ENCODE peak calls at places on chromosomes 16 and 17, in seven cellular contexts. M, A, X, R, S, Z and F are unnamed samples. For H3K4me1, the result is how much of the 10 kb centered on the place peaks cover.

GRCh38 chr17:44249501-44250246 is 18.3 kb downstream of the SLC4A1 start:
- DNase-seq in M (no peak), A (no peak), X (no peak), R (no peak), S (no peak), Z (no peak), F (no peak)

GRCh38 chr17:7705269-7706255 is 560 bp downstream of the EFNB3 start:
- DNase-seq in M (no peak), A (no peak), X (no peak), R (no peak), S (no peak), Z (no peak), F (no peak)

GRCh38 chr16:71254832-71255560 is 24.5 kb upstream of the HYDIN start:
- DNase-seq in M (no peak), A (no peak), X (no peak), R (no peak), S (no peak), Z (no peak), F (no peak)

GRCh38 chr16:12437761-12438440 is 365.8 kb downstream of the CPPED1 start:
- DNase-seq in M (no peak), A (no peak), X (no peak), R (no peak), S (no peak), Z (no peak), F (no peak)

GRCh38 chr16:56451753-56452689 is 667 bp downstream of the OGFOD1 start:
- DNase-seq in M (no peak), A (peak), X (no peak), R (peak), S (peak), Z (no peak), F (peak)

GRCh38 chr16:1029259-1029545 is 43.3 kb upstream of the SSTR5 start:
- DNase-seq in M (no peak), A (no peak), X (no peak), R (no peak), S (no peak), Z (no peak), F (no peak)

GRCh38 chr16:51383909-51384308 is 232.8 kb upstream of the SALL1 start:
- DNase-seq in M (no peak), A (no peak), X (no peak), R (no peak), S (no peak), Z (no peak), F (no peak)

GRCh38 chr16:24876231-24876630 is 30.5 kb downstream of the SLC5A11 start:
- DNase-seq in M (no peak), A (no peak), X (no peak), R (no peak), S (no peak), Z (no peak), F (no peak)

GRCh38 chr17:81558941-81559806 is 7.0 kb upstream of the FAAP100 start:
- DNase-seq in M (no peak), A (no peak), X (no peak), R (no peak), S (no peak), Z (no peak), F (peak)

GRCh38 chr17:6248061-6248460 is 177.9 kb downstream of the WSCD1 start:
- DNase-seq in M (no peak), A (no peak), X (no peak), R (no peak), S (no peak), Z (no peak), F (no peak)

GRCh38 chr16:81401035-81401950 is 43.3 kb upstream of the CMIP start:
- DNase-seq in M (no peak), A (no peak), X (no peak), R (peak), S (no peak), Z (peak), F (peak)

GRCh38 chr17:56835259-56835575 is 1.3 kb downstream of the DGKE start:
- DNase-seq in M (no peak), A (no peak), X (no peak), R (no peak), S (no peak), Z (no peak), F (no peak)

GRCh38 chr17:145671-146541 is 8.5 kb downstream of the SCGB1C2 start:
- DNase-seq in M (no peak), A (no peak), X (no peak), R (no peak), S (peak), Z (peak), F (peak)

GRCh38 chr16:57739756-57740422 is 4.3 kb downstream of the KATNB1 start:
- DNase-seq in M (no peak), A (no peak), X (no peak), R (no peak), S (no peak), Z (no peak), F (peak)

GRCh38 chr17:78381601-78382168 is 3.2 kb downstream of the PGS1 start:
- DNase-seq in M (no peak), A (no peak), X (no peak), R (no peak), S (no peak), Z (no peak), F (peak)

GRCh38 chr17:38464723-38465419 is 36.6 kb downstream of the ARHGAP23 start:
- DNase-seq in M (no peak), A (peak), X (no peak), R (no peak), S (peak), Z (peak), F (peak)

GRCh38 chr17:50890675-50891516 is 24.7 kb upstream of the TOB1 start:
- DNase-seq in M (no peak), A (peak), X (no peak), R (peak), S (no peak), Z (no peak), F (no peak)

GRCh38 chr17:4080686-4081085 is 62.1 kb downstream of the ZZEF1 start:
- DNase-seq in M (no peak), A (no peak), X (no peak), R (no peak), S (no peak), Z (no peak), F (no peak)

GRCh38 chr17:49708515-49709161 is 874 bp upstream of the SLC35B1 start:
- DNase-seq in M (no peak), A (no peak), X (no peak), R (peak), S (no peak), Z (peak), F (no peak)

GRCh38 chr16:17273142-17273561 is 197.6 kb downstream of the XYLT1 start:
- DNase-seq in M (no peak), A (peak), X (no peak), R (peak), S (peak), Z (peak), F (peak)

GRCh38 chr16:2035431-2036199 is 8.9 kb downstream of the NHERF2 start:
- DNase-seq in M (no peak), A (peak), X (no peak), R (peak), S (no peak), Z (no peak), F (peak)

GRCh38 chr17:77696720-77697460 is 261.6 kb upstream of the TNRC6C start:
- DNase-seq in M (no peak), A (peak), X (no peak), R (no peak), S (no peak), Z (peak), F (peak)

GRCh38 chr16:77592021-77592420 is 130.3 kb upstream of the NUDT7 start:
- DNase-seq in M (no peak), A (no peak), X (no peak), R (no peak), S (no peak), Z (no peak), F (no peak)

GRCh38 chr17:652310-652709 is 62.3 kb downstream of the VPS53 start:
- DNase-seq in M (no peak), A (no peak), X (no peak), R (no peak), S (no peak), Z (peak), F (no peak)

GRCh38 chr16:30609928-30610839 is at the start of gene ZNF689:
- DNase-seq in M (peak), A (peak), X (peak), R (peak), S (peak), Z (peak), F (peak)

GRCh38 chr16:1152123-1152638 is 725 bp upstream of the CACNA1H start:
- DNase-seq in M (no peak), A (peak), X (no peak), R (no peak), S (no peak), Z (peak), F (no peak)

GRCh38 chr16:49701867-49702494 is 153.9 kb downstream of the ZNF423 start:
- DNase-seq in M (no peak), A (peak), X (no peak), R (no peak), S (no peak), Z (peak), F (peak)

GRCh38 chr16:12341966-12342365 is 365.4 kb downstream of the SNX29 start:
- DNase-seq in M (no peak), A (no peak), X (no peak), R (peak), S (no peak), Z (no peak), F (no peak)

GRCh38 chr17:78679495-78680395 is 102.3 kb downstream of the CYTH1 start:
- DNase-seq in M (no peak), A (no peak), X (no peak), R (no peak), S (no peak), Z (no peak), F (no peak)

GRCh38 chr16:15526731-15527130 is 92.3 kb downstream of the BMERB1 start:
- DNase-seq in M (no peak), A (no peak), X (no peak), R (no peak), S (no peak), Z (no peak), F (no peak)

GRCh38 chr16:15532825-15533224 is 98.4 kb downstream of the BMERB1 start:
- DNase-seq in M (no peak), A (no peak), X (no peak), R (no peak), S (no peak), Z (no peak), F (no peak)

GRCh38 chr16:15529673-15530072 is 95.3 kb downstream of the BMERB1 start:
- DNase-seq in M (no peak), A (no peak), X (no peak), R (no peak), S (no peak), Z (no peak), F (no peak)

GRCh38 chr16:15533386-15533785 is 99.0 kb downstream of the BMERB1 start:
- DNase-seq in M (no peak), A (no peak), X (no peak), R (no peak), S (no peak), Z (no peak), F (no peak)

DNA sequence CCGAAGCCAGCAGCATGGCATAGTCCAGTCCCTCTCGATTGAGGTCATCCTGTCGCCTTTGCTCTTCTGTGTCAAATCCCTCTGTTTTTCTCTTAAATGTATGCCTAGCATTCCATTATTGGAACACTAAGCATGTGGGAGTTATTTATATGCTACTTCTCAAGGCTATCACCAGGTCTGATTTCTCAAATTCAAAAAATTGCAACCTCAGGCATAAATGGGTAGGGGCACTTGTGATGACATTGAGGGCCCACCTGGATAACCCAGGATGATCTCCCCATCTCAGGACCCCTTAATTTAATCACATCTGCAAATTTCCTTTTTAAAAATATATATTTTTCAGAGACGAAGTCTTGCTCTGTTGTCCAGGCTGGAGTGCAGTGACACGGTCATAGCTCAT is 95.7 kb downstream of the BMERB1 start:
- DNase-seq in M (no peak), A (no peak), X (no peak), R (no peak), S (no peak), Z (no peak), F (no peak)
- H3K4me1 ChIP-seq in M (under half), A (under half), X (under half), R (under half), S (under half), Z (under half), F (under half)

DNA sequence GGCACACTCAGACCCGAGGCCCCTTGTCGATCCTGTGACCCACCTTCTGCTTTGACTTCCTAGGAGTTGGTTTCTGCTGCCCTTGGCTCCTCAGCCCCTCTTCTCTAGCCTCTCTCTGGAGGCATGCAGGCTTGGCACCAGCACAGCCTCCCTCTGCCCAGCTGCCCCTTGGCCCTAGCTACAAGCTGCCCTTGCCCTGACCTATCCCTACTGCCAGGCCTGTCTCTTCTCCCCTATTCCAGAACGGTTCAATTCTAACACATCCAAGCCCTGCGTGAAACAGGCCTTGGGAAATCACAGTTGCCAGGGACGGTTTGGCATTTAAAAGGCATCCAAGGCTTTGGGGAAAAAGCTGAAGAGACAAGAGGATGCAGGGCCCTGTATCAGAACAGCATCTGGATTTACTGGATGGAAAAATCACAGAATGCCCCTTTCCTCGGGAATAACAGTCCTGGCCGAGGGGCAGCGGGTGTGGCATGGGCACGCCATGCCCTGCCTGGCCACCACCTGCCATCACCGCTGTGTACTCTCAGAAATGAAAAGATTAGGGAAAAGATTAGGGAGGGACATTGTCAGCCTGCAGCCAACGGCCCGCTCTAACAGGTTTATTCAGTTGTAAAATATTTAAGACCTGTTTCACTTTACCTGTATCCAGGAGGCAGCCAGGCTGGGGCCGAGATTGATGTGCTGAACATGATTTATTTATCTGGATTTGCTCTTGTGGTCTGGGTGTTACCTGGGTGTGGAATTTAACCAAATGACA is 15.8 kb downstream of the RAI1 start:
- DNase-seq in M (no peak), A (no peak), X (no peak), R (peak), S (no peak), Z (no peak), F (peak)
- H3K4me1 ChIP-seq in M (under half), A (half or more), X (half or more), R (half or more), S (under half), Z (under half), F (half or more)

DNA sequence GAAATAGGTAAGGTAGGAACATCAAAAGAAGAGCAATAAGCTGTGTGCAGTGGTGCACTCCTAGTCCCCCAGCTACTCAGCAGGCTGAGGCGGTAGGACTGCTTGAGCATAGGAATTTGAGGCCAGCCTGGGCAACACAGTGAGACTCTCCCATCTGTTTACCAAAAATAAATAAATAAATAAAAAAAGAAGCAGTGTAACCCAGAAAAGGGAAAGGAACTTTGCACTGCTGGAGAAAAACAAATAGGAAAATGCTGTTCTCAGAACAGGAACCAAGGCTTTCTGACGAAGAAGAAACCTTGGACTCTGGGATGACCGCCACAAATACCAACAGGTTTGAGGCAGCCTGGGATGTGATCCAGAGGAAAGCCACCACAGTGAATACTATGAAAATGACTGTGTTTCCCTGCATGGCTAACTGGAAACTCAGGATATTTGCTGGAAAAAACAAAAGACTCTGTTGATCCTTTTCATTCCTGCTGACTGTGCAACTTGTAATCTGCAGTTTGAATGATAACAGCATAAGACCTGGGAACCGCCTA is 41.2 kb downstream of the TTC19 start:
- DNase-seq in M (no peak), A (peak), X (no peak), R (peak), S (peak), Z (peak), F (peak)
- H3K4me1 ChIP-seq in M (under half), A (under half), X (under half), R (under half), S (under half), Z (under half), F (under half)

DNA sequence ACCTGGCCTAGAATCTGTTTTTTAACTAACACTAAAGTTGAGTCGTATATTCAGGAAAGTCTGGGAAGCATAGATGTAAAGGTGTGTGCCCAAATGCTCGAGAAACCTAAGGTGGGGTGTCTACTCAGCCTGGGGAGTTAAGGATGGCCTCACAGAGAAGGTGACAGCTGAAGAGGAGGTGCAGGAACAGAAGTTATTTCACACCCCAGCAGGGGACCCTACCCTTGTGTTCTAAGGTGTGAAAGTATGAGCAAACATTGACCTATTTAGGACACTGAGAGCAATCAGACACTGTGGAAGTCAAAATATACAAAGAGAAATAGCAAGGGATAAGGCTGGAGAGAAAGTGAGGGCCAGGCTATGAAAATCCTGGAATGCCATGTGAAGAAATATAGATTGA is 49.0 kb upstream of the DHX40 start:
- DNase-seq in M (no peak), A (no peak), X (no peak), R (no peak), S (no peak), Z (no peak), F (no peak)
- H3K4me1 ChIP-seq in M (under half), A (under half), X (under half), R (under half), S (under half), Z (under half), F (under half)

GRCh38 chr16:65481956-65482355 is 360.1 kb upstream of the CDH11 start:
- DNase-seq in M (no peak), A (no peak), X (no peak), R (peak), S (no peak), Z (no peak), F (no peak)

GRCh38 chr16:65476556-65476955 is 354.7 kb upstream of the CDH11 start:
- DNase-seq in M (no peak), A (no peak), X (no peak), R (no peak), S (no peak), Z (no peak), F (no peak)

DNA sequence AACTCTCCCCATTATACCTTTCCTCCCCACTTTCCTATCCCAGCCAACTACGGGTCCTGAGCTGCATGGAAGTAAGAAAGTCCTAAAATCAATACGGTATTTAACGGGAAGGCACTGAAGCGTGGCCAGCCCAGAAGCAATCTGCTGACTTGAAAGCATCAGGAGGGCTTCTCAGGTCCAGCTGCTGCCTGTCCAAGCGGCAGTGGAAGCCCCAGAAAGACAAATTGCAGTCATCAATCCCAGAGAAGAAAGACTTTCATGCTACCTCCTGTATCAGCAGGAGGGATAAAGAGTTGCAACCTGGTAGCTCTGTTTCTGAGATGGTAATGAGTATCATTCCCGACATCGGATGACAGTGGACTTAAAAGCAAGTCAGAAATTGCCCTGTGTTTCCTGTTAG is 358.4 kb upstream of the CDH11 start:
- DNase-seq in M (no peak), A (no peak), X (no peak), R (no peak), S (no peak), Z (no peak), F (no peak)
- H3K4me1 ChIP-seq in M (under half), A (under half), X (under half), R (under half), S (under half), Z (under half), F (under half)